ENCODE peak calls at places on chromosomes 11 and 22, in ten cellular contexts. A is left ventricle myocardium inferior, W is prostate gland, M is kidney, E is upper lobe of left lung, C is MM.1S, B is gastrocnemius medialis, Z is uterus, Y is esophagus muscularis mucosa, O is body of pancreas. H is an unnamed sample.

GRCh38 chr22:19802881-19803735 is 42.5 kb downstream of the TBX1 start:
- DNase-seq in A (peak; percentile 10), W (no peak), M (peak; percentile 68), E (no peak), C (no peak), B (peak; percentile 35), Z (no peak), Y (no peak), O (no peak), H (no peak)

GRCh38 chr11:48114740-48115139 is 101.9 kb upstream of the OR4B1 start:
- DNase-seq in A (no peak), W (no peak), M (no peak), E (no peak), C (no peak), B (no peak), Z (no peak), Y (no peak), O (no peak), H (no peak)

GRCh38 chr11:88293931-88294330 is 43.6 kb downstream of the CTSC start:
- DNase-seq in A (no peak), W (no peak), M (no peak), E (no peak), C (no peak), B (no peak), Z (no peak), Y (no peak), O (no peak), H (no peak)

GRCh38 chr22:30187726-30188407 is 58.7 kb downstream of the LIF start:
- DNase-seq in A (no peak), W (no peak), M (no peak), E (no peak), C (no peak), B (no peak), Z (no peak), Y (peak; percentile 75), O (no peak), H (no peak)

GRCh38 chr11:130894322-130895025 is 21.8 kb downstream of the SNX19 start:
- DNase-seq in A (peak; percentile 65), W (peak; percentile 76), M (no peak), E (peak; percentile 60), C (peak; percentile 58), B (peak; percentile 34), Z (peak; percentile 76), Y (no peak), O (peak; percentile 67), H (peak; percentile 20)

GRCh38 chr11:107785401-107785800 is 73.2 kb downstream of the SLC35F2 start:
- DNase-seq in A (no peak), W (no peak), M (no peak), E (no peak), C (no peak), B (no peak), Z (no peak), Y (no peak), O (no peak), H (no peak)

GRCh38 chr11:111177037-111177988 is 68.2 kb upstream of the POU2AF2 start:
- DNase-seq in A (no peak), W (no peak), M (no peak), E (no peak), C (peak; percentile 67), B (no peak), Z (no peak), Y (no peak), O (no peak), H (no peak)

GRCh38 chr11:1223346-1224108 is 661 bp downstream of the MUC5B start:
- DNase-seq in A (no peak), W (no peak), M (peak; percentile 58), E (no peak), C (no peak), B (no peak), Z (no peak), Y (no peak), O (no peak), H (no peak)

GRCh38 chr11:66505276-66505816 is 5.1 kb upstream of the BBS1 start:
- DNase-seq in A (no peak), W (no peak), M (no peak), E (no peak), C (no peak), B (no peak), Z (no peak), Y (no peak), O (no peak), H (no peak)

GRCh38 chr11:66509131-66509561 is 1.3 kb upstream of the BBS1 start:
- DNase-seq in A (no peak), W (no peak), M (no peak), E (peak; percentile 23), C (no peak), B (no peak), Z (no peak), Y (no peak), O (no peak), H (no peak)

GRCh38 chr11:66510990-66511339 is 530 bp downstream of the BBS1 start:
- DNase-seq in A (no peak), W (no peak), M (no peak), E (no peak), C (no peak), B (no peak), Z (no peak), Y (no peak), O (no peak), H (no peak)

DNA sequence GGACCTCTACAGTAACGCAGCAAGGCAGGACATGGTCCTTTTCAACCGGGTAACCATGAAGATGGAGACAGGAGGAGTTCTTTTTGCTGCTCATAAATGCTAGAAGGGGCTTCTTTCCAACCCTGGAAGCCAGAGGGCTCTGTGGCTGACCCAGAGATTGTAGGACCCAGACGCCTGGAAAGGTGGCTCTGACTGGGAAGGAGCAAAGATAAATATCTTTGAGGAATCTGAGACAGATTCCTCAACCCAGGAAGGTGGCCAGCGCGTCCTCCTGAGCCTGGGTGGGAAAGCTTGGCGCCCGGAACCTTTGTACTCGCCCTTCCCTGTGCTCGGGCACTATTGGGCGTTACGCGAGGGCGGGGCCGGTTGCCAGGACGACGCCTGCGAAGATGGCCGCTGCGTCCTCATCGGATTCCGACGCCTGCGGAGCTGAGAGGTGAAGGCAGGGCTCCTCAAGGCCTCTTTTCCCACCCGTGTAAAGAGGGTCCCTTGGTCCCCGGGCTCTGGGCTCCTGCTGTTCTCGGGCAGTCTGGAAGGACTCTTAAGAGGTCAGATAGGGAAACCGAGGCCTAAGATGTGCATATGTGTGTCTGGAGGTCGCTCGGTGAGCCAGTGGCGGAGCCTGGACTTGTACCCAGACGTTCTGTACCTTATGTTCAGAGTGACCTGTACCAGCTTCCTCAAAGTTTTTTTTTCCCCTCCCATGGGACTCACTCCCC is at the start of gene BBS1:
- DNase-seq in A (peak; percentile 92), W (peak; percentile 70), M (peak; percentile 94), E (peak; percentile 87), C (peak; percentile 69), B (peak; percentile 66), Z (peak; percentile 86), Y (peak; percentile 95), O (peak; percentile 87), H (peak; percentile 90)
- H3K27ac ChIP-seq in A (peak within 1 kb of the TSS; percentile 64), W (peak within 1 kb of the TSS; percentile 73), M (no peak within 1 kb of the TSS), E (peak within 1 kb of the TSS; percentile 60), C (no peak within 1 kb of the TSS), B (peak within 1 kb of the TSS; percentile 77), Z (peak within 1 kb of the TSS; percentile 53), Y (peak within 1 kb of the TSS; percentile 80), O (peak within 1 kb of the TSS; percentile 41), H (peak within 1 kb of the TSS; percentile 9)

DNA sequence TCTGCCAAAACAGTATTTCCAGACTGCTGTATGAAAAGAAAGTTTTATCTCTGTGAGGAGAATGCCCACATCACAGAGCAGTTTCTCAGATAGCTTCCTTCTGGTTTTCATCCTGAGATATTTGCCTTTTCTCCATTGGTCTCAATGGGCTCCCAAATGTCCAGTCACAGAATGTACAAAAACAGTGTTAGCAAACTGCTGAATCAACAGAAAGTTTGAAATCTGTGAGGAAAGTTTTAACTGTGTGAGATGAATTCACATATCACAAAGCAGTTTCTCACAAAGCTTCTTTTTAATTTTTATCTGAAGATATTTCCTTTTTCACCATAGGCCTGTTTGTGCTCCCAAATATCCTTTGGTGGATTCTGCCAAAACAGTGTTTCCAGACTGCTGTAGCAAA is 207.2 kb upstream of the TRIM48 start:
- DNase-seq in A (no peak), W (no peak), M (no peak), E (no peak), C (no peak), B (no peak), Z (no peak), Y (no peak), O (no peak), H (no peak)
- H3K9me3 ChIP-seq in A (peaks cover 100% of the 10 kb centered on the region), W (no peaks in the 10 kb centered on the region), M (peaks cover 50% of the 10 kb centered on the region), E (peaks cover 51% of the 10 kb centered on the region), C (no peaks in the 10 kb centered on the region), B (no peaks in the 10 kb centered on the region), Z (peaks cover 13% of the 10 kb centered on the region), Y (peaks cover 94% of the 10 kb centered on the region), O (peaks cover 33% of the 10 kb centered on the region), H (peaks cover 12% of the 10 kb centered on the region)

GRCh38 chr22:41913842-41914534 is 886 bp downstream of the SHISA8 start:
- DNase-seq in A (no peak), W (no peak), M (no peak), E (no peak), C (no peak), B (no peak), Z (no peak), Y (no peak), O (no peak), H (no peak)
- H3K4me3 ChIP-seq in A (peak overlapping the region; percentile 65), W (no peak overlapping the region), M (no peak overlapping the region), E (no peak overlapping the region), C (no peak overlapping the region), B (no peak overlapping the region), Z (no peak overlapping the region), Y (peak overlapping the region; percentile 49), O (no peak overlapping the region), H (no peak overlapping the region)

GRCh38 chr11:46696212-46696558 is 4.2 kb downstream of the ARHGAP1 start:
- DNase-seq in A (peak; percentile 81), W (no peak), M (no peak), E (no peak), C (no peak), B (peak; percentile 82), Z (no peak), Y (no peak), O (no peak), H (no peak)

GRCh38 chr11:46695345-46696211 is 4.8 kb downstream of the ARHGAP1 start:
- DNase-seq in A (no peak), W (no peak), M (no peak), E (no peak), C (no peak), B (no peak), Z (no peak), Y (no peak), O (no peak), H (no peak)

GRCh38 chr11:46698597-46698996 is 1.8 kb downstream of the ARHGAP1 start:
- DNase-seq in A (no peak), W (no peak), M (no peak), E (no peak), C (no peak), B (no peak), Z (no peak), Y (no peak), O (no peak), H (no peak)

GRCh38 chr11:46697303-46697702 is 3.1 kb downstream of the ARHGAP1 start:
- DNase-seq in A (peak; percentile 43), W (no peak), M (no peak), E (no peak), C (no peak), B (no peak), Z (no peak), Y (no peak), O (peak; percentile 52), H (no peak)

DNA sequence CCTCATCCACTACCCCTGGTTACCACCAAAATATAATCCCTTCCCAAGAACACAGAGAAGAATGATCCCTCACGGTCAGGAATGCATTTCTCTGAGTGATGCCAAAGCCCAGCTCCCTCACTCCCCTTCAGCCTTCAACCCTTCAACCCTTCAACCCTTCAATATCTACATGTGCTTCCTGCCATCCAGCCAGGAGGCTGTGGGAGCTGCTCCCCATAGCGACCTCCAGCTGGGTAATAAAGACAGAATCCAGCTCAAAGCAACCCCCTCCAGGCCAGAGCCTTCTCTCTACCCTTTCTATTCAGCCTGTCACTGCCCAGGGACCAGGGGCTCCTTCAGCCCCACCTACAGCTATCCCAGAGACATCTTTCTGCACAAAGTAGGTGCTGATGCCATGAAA is 2.7 kb downstream of the ARHGAP1 start:
- DNase-seq in A (no peak), W (no peak), M (no peak), E (no peak), C (no peak), B (no peak), Z (no peak), Y (no peak), O (no peak), H (no peak)
- H3K27ac ChIP-seq in A (peak overlapping the region; percentile 96), W (peak overlapping the region; percentile 42), M (peak overlapping the region; percentile 20), E (no peak overlapping the region), C (no peak overlapping the region), B (peak overlapping the region; percentile 80), Z (peak overlapping the region; percentile 89), Y (peak overlapping the region; percentile 91), O (no peak overlapping the region), H (no peak overlapping the region)